ENCODE peak calls at places on chromosomes 6 and 20, in nine cellular contexts. S is HL-60, L is spleen, P is psoas muscle, H is WERI-Rb-1, F is brain microvascular endothelial cell, D is fibroblast of lung, N is neural progenitor cell, A is heart left ventricle. V is an unnamed sample.

GRCh38 chr6:52255434-52255833 is 11.1 kb upstream of the IL17F start:
- DNase-seq in P (no peak), A (no peak), H (no peak), N (no peak), F (no peak), L (no peak), S (no peak), D (no peak), V (no peak)

GRCh38 chr6:101722991-101723579 is 329.6 kb downstream of the GRIK2 start:
- DNase-seq in P (no peak), S (no peak), H (no peak), D (peak; percentile 89), L (no peak), N (no peak), F (peak; percentile 69), A (no peak), V (no peak)

GRCh38 chr6:151675746-151676459 is 131.6 kb upstream of the ESR1 start:
- DNase-seq in H (peak; percentile 53), S (peak; percentile 3), D (peak; percentile 4), P (no peak), F (no peak), L (peak; percentile 82), A (no peak), N (peak; percentile 68), V (no peak)

GRCh38 chr20:36582322-36582721 is 8.9 kb downstream of the TGIF2 start:
- DNase-seq in S (no peak), H (no peak), F (no peak), D (no peak), P (no peak), N (no peak), L (no peak), A (no peak), V (no peak)

GRCh38 chr20:4856022-4856755 is 134.5 kb downstream of the PRND start:
- DNase-seq in D (no peak), N (no peak), S (no peak), P (no peak), A (no peak), L (no peak), H (no peak), F (no peak), V (no peak)

GRCh38 chr6:75481394-75481793 is 12.2 kb downstream of the FILIP1 start:
- DNase-seq in L (no peak), D (peak; percentile 32), H (no peak), P (no peak), A (no peak), F (no peak), S (no peak), N (no peak), V (no peak)

GRCh38 chr20:35263609-35264223 is 14.2 kb downstream of the MMP24OS start:
- DNase-seq in P (no peak), L (no peak), N (no peak), A (no peak), D (no peak), S (no peak), H (no peak), F (no peak), V (peak; percentile 83)

GRCh38 chr6:45377041-45377554 is 636 bp downstream of the SUPT3H start:
- DNase-seq in F (no peak), H (no peak), L (no peak), D (peak; percentile 15), A (no peak), P (no peak), S (no peak), N (no peak), V (peak; percentile 61)

GRCh38 chr20:49589747-49590146 is 21.8 kb upstream of the PTGIS start:
- DNase-seq in P (no peak), D (no peak), H (no peak), A (no peak), L (no peak), F (no peak), N (no peak), S (no peak), V (no peak)

GRCh38 chr6:122184260-122184934 is 215.1 kb upstream of the HSF2 start:
- DNase-seq in S (no peak), P (no peak), A (no peak), F (no peak), L (no peak), H (no peak), N (peak; percentile 20), D (peak; percentile 23), V (no peak)

GRCh38 chr20:50724851-50725721 is 6.3 kb upstream of the PARD6B start:
- DNase-seq in A (peak; percentile 75), S (no peak), N (peak; percentile 72), L (peak; percentile 74), H (peak; percentile 92), F (peak; percentile 98), D (peak; percentile 98), P (peak; percentile 79), V (peak; percentile 99)

GRCh38 chr6:88840806-88841539 is 122.4 kb downstream of the RNGTT start:
- DNase-seq in D (peak; percentile 36), S (no peak), F (no peak), N (no peak), A (no peak), H (no peak), P (no peak), L (no peak), V (no peak)

GRCh38 chr6:157379656-157380457 is 1.1 kb upstream of the ZDHHC14 start:
- DNase-seq in S (peak; percentile 63), L (peak; percentile 96), P (peak; percentile 91), F (peak; percentile 92), N (peak; percentile 96), D (peak; percentile 90), H (peak; percentile 95), A (peak; percentile 94), V (peak; percentile 92)

GRCh38 chr6:157376241-157376640 is 4.7 kb upstream of the ZDHHC14 start:
- DNase-seq in N (no peak), F (no peak), H (no peak), L (no peak), S (no peak), A (no peak), D (no peak), P (no peak), V (no peak)

GRCh38 chr6:157374889-157375443 is 6.0 kb upstream of the ZDHHC14 start:
- DNase-seq in D (peak; percentile 67), F (no peak), S (no peak), A (no peak), H (no peak), N (peak; percentile 53), L (no peak), P (no peak), V (no peak)

GRCh38 chr6:157380458-157380778 is 572 bp upstream of the ZDHHC14 start:
- DNase-seq in L (no peak), F (no peak), N (peak; percentile 46), P (no peak), D (no peak), S (no peak), A (no peak), H (no peak), V (no peak)

GRCh38 chr6:157376706-157377230 is 4.2 kb upstream of the ZDHHC14 start:
- DNase-seq in S (no peak), H (no peak), D (no peak), F (no peak), L (no peak), P (no peak), N (no peak), A (no peak), V (no peak)
- H3K27ac ChIP-seq in S (no peak overlapping the region), H (no peak overlapping the region), D (no peak overlapping the region), F (no peak overlapping the region), L (no peak overlapping the region), P (peak overlapping the region; percentile 55), N (no peak overlapping the region), A (no peak overlapping the region), V (no peak overlapping the region)

GRCh38 chr6:118968416-118968815 is 33.5 kb upstream of the MCM9 start:
- DNase-seq in F (no peak), N (peak; percentile 44), D (peak; percentile 8), A (no peak), H (no peak), P (no peak), S (no peak), L (no peak), V (no peak)
- TF ChIP-seq CTCF in F (no peak), N (peak; percentile 54), D (peak; percentile 19), A (peak; percentile 64), H (no peak), P (peak; percentile 44), S (no peak), L (no peak), V (peak; percentile 61)

GRCh38 chr20:2797136-2797983 is 3.1 kb downstream of the CPXM1 start:
- DNase-seq in A (no peak), L (no peak), D (no peak), F (no peak), H (no peak), P (no peak), S (no peak), N (no peak), V (no peak)
- H3K27me3 ChIP-seq in A (peaks cover 54% of the 10 kb centered on the region), L (peaks cover 98% of the 10 kb centered on the region), D (peaks cover 40% of the 10 kb centered on the region), F (peaks cover 28% of the 10 kb centered on the region), H (no peaks in the 10 kb centered on the region), P (no peaks in the 10 kb centered on the region), S (peaks cover 18% of the 10 kb centered on the region), N (peaks cover 16% of the 10 kb centered on the region), V (peaks cover 38% of the 10 kb centered on the region)

GRCh38 chr20:16228722-16229121 is 344.5 kb downstream of the KIF16B start:
- DNase-seq in P (no peak), L (no peak), S (no peak), H (no peak), A (no peak), N (no peak), F (no peak), D (no peak), V (no peak)
- H3K27ac ChIP-seq in P (no peak overlapping the region), L (no peak overlapping the region), S (no peak overlapping the region), H (no peak overlapping the region), A (no peak overlapping the region), N (no peak overlapping the region), F (no peak overlapping the region), D (no peak overlapping the region), V (no peak overlapping the region)